ENCODE peak calls at places on chromosomes 7 and 10, in seven cellular contexts. R is Calu3, F is cardiac fibroblast, O is RWPE1, W is neural crest cell, C is fibroblast of lung, S is progenitor cell of endocrine pancreas. N is an unnamed sample.

GRCh38 chr7:41700044-41700471 is 2.8 kb downstream of the INHBA start:
- DNase-seq in W (no peak), R (no peak), F (no peak), C (no peak), O (no peak), S (no peak), N (no peak)

GRCh38 chr7:42587826-42588225 is 324.0 kb downstream of the C7orf25 start:
- DNase-seq in C (no peak), F (no peak), R (no peak), S (no peak), O (no peak), W (no peak), N (no peak)

GRCh38 chr7:7731732-7732131 is 13.3 kb upstream of the RPA3 start:
- DNase-seq in F (no peak), W (no peak), S (no peak), O (no peak), R (no peak), C (peak; percentile 22), N (no peak)

GRCh38 chr7:3942778-3943177 is 641.7 kb downstream of the SDK1 start:
- DNase-seq in O (no peak), W (no peak), S (no peak), F (no peak), R (no peak), C (peak; percentile 7), N (no peak)

GRCh38 chr7:112940314-112940732 is 146.3 kb downstream of the GPR85 start:
- DNase-seq in W (no peak), C (no peak), O (no peak), R (no peak), S (no peak), F (no peak), N (no peak)

GRCh38 chr7:3943779-3944520 is 642.9 kb downstream of the SDK1 start:
- DNase-seq in W (no peak), F (no peak), O (no peak), C (no peak), R (peak; percentile 24), S (no peak), N (no peak)

GRCh38 chr7:155753446-155753965 is 58.8 kb downstream of the SHH start:
- DNase-seq in R (no peak), O (no peak), S (no peak), F (no peak), W (no peak), C (no peak), N (no peak)

GRCh38 chr7:33874943-33875342 is 30.4 kb upstream of the BMPER start:
- DNase-seq in O (no peak), S (no peak), W (no peak), C (peak; percentile 89), R (no peak), F (peak; percentile 93), N (peak; percentile 32)

GRCh38 chr7:30899066-30899465 is 12.6 kb upstream of the AQP1 start:
- DNase-seq in S (no peak), W (no peak), C (no peak), R (no peak), O (no peak), F (no peak), N (no peak)

GRCh38 chr7:142870147-142870559 is 15.3 kb downstream of the EPHB6 start:
- DNase-seq in R (no peak), O (no peak), W (no peak), F (no peak), C (no peak), S (no peak), N (no peak)

DNA sequence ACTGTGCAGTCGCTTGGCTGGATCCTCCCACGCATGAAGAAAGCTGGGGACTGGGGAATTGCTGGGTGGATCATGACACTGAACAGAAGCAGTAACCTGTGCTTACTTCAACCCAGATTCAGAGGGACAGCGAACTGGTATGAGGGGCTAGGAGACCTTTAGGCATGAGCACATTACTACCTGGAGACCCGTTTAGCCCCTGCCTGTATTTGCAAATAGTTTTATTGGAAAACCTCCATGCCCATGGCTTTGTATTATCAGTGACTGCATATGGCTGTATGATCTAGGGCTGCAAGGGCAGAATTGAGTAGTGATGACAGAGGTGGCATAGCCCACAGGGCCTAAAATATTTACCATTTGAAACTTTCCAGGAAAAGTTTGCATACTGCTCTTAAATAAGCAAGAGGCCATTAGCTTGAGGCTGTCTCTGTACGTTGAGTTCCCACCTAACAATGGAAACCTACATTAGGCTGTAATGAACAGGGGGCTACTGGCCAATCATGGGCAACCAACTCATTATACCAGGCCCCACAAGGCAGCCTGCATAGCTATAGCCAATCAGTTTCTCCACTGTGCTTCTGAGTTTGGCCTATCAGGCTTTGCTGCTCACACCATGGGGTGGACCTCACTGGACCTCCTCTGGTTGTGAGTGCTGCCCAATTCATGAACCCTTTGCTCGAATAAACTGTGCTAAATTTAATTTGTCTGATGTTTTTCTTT is 566 bp upstream of the ST8SIA6 start:
- DNase-seq in C (no peak), W (no peak), F (no peak), R (no peak), O (no peak), S (no peak), N (no peak)
- TF ChIP-seq CTCF in C (no peak), W (no peak), F (no peak), R (no peak), O (no peak), S (no peak), N (no peak)

GRCh38 chr7:1403844-1404404 is 55.3 kb downstream of the MICALL2 start:
- DNase-seq in O (no peak), W (no peak), C (peak; percentile 76), F (peak; percentile 62), R (peak; percentile 38), S (no peak), N (no peak)
- TF ChIP-seq CTCF in O (no peak), W (no peak), C (peak; percentile 35), F (peak; percentile 25), R (no peak), S (no peak), N (no peak)

DNA sequence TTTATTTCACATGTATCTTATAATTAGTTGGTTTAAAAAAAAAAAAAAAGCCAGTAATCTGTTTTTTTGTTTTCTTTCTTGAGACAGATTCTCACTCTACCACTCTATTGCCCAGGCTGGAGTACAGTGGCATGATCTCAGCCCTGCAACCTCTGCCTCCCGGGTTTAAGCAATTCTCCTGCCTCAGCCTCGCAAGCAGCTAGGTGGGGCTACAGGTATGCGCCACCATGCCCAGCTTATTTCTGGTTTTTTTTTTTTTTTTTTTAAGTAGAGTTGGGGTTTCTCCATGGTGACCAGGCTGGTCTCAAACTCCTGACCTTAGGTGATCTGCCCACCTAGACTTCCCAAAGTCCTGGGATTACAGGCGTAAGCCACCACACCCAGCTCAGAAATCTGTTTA is 34.1 kb upstream of the CAPZA2 start:
- DNase-seq in O (no peak), W (no peak), C (no peak), F (no peak), R (peak; percentile 14), S (no peak), N (no peak)
- TF ChIP-seq CTCF in O (no peak), W (no peak), C (no peak), F (no peak), R (no peak), S (no peak), N (no peak)

DNA sequence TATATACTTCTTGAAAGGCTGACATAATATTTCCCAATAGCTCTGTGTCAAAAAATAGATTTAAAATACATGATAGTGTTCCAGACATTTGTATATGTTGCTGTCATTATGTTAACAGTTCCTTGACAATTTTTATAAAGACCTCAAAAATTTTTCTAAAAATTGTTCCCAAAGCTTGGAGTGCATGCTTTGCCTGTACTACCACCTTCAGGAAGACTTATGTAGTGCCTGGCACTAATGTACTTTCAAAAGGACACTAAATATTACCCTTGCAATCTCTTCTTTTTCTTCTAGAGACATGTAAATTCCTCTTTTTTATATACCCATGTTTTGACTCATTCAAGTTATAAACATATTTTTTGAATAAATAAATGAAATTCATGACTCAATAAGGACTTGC is 48.0 kb upstream of the SP8 start:
- DNase-seq in O (peak; percentile 11), W (no peak), F (no peak), C (no peak), S (no peak), R (no peak), N (no peak)
- TF ChIP-seq CTCF in O (peak; percentile 25), W (peak; percentile 46), F (no peak), C (no peak), S (peak; percentile 20), R (peak; percentile 56), N (peak; percentile 33)

GRCh38 chr10:90088008-90088322 is 386.6 kb downstream of the KIF20B start:
- DNase-seq in W (no peak), C (no peak), R (no peak), O (no peak), S (no peak), F (no peak), N (no peak)

GRCh38 chr10:90089724-90090123 is 388.3 kb downstream of the KIF20B start:
- DNase-seq in F (no peak), C (no peak), R (no peak), O (no peak), S (no peak), W (no peak), N (no peak)

DNA sequence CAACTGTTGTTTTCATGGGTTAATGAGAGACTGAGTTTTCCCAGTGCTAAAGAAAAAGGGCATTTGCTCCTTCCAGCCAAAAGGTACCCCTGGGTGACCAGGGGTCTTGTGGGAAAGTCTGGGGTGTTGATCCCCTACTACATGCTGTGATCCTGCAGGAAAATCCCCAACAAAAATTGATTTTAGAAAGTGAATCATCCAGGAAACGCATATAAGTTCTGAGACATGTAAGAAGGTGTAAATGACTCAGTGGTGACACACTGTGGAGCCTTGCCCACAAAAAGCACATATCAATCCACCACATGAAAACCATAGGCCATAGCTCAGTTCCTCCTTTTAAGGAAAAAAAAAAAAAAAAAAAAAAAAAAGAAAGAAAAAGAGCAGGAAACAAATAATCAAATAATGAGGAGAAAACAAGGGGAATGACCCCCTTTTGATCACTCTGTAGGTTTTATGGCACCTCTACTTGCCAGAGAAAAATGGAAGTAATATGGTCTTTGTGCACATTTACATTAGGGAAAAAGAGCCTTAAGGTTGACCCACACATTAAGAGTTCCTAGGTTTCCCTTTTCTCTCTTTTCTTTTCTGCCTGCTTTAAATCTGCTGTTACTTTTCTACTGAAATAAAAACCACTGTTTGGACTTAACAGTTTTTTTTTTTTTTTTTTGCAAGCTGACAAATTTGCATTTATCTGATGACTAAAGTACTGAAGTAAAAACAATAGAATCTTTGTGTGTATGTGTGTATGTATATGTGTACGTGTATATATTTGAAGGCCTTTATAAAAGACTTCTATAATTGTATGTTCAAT is 386.0 kb downstream of the KIF20B start:
- DNase-seq in S (no peak), O (peak; percentile 59), F (peak; percentile 11), W (no peak), C (peak; percentile 81), R (peak; percentile 18), N (no peak)
- TF ChIP-seq CTCF in S (no peak), O (no peak), F (no peak), W (no peak), C (no peak), R (no peak), N (no peak)

GRCh38 chr10:35236739-35237138 is 99.6 kb upstream of the CCNY start:
- DNase-seq in O (no peak), C (peak; percentile 33), R (no peak), F (peak; percentile 45), S (no peak), W (no peak), N (no peak)
- TF ChIP-seq CTCF in O (no peak), C (peak; percentile 49), R (no peak), F (peak; percentile 57), S (peak; percentile 42), W (peak; percentile 61), N (peak; percentile 51)

N was measured in HFFc6.